ENCODE peak calls at places on chromosome 20, in six cellular contexts. C, D, O, K, E and P are unnamed samples.

GRCh38 chr20:38218566-38218885 is 42.0 kb downstream of the KIAA1755 start:
- DNase-seq in D (no peak), O (no peak), C (no peak), E (no peak), K (no peak), P (no peak)

GRCh38 chr20:61640171-61640570 is 388.1 kb downstream of the CDH4 start:
- DNase-seq in D (no peak), E (no peak), O (no peak), C (no peak), K (peak; percentile 28), P (no peak)

GRCh38 chr20:9397928-9398327 is 116.5 kb upstream of the LAMP5 start:
- DNase-seq in O (no peak), K (no peak), D (no peak), E (peak; percentile 30), C (no peak), P (no peak)

GRCh38 chr20:57881466-57882405 is 171.9 kb upstream of the PMEPA1 start:
- DNase-seq in O (no peak), K (no peak), E (no peak), C (no peak), D (peak; percentile 59), P (peak; percentile 60)

GRCh38 chr20:51447097-51447764 is 95.3 kb downstream of the NFATC2 start:
- DNase-seq in C (no peak), K (peak; percentile 40), D (no peak), E (peak; percentile 68), O (peak; percentile 38), P (peak; percentile 90)

GRCh38 chr20:32971703-32972161 is 32.5 kb downstream of the SUN5 start:
- DNase-seq in E (no peak), D (no peak), K (no peak), O (no peak), C (peak; percentile 22), P (peak; percentile 48)

GRCh38 chr20:42740191-42740870 is 449.4 kb downstream of the PTPRT start:
- DNase-seq in E (no peak), C (no peak), K (no peak), O (no peak), D (no peak), P (no peak)

GRCh38 chr20:21090112-21090737 is 15.9 kb downstream of the LINC00237 start:
- DNase-seq in E (no peak), C (no peak), K (no peak), O (no peak), D (no peak), P (no peak)

GRCh38 chr20:402898-403581 is 5.1 kb upstream of the RBCK1 start:
- DNase-seq in D (no peak), K (no peak), O (no peak), E (no peak), C (no peak), P (no peak)

GRCh38 chr20:58891076-58891685 is 38.7 kb downstream of the GNAS start:
- DNase-seq in D (peak; percentile 83), K (peak; percentile 84), O (peak; percentile 83), C (peak; percentile 72), E (peak; percentile 81), P (peak; percentile 93)

GRCh38 chr20:62898970-62899632 is 27.2 kb downstream of the DIDO1 start:
- DNase-seq in O (no peak), K (peak; percentile 35), D (no peak), E (no peak), C (no peak), P (no peak)

GRCh38 chr20:53623454-53624206 is 30.0 kb upstream of the ZNF217 start:
- DNase-seq in C (peak; percentile 22), O (peak; percentile 76), D (peak; percentile 64), E (peak; percentile 86), K (peak; percentile 80), P (no peak)

GRCh38 chr20:21557246-21557982 is 43.5 kb upstream of the NKX2-2 start:
- DNase-seq in C (peak; percentile 28), K (no peak), D (no peak), E (no peak), O (no peak), P (no peak)

GRCh38 chr20:12057778-12058177 is 140.1 kb downstream of the BTBD3 start:
- DNase-seq in D (no peak), C (no peak), E (no peak), O (no peak), K (no peak), P (no peak)
- TF ChIP-seq CTCF in D (no peak), C (no peak), E (no peak), O (no peak), K (no peak), P (no peak)

GRCh38 chr20:45305262-45305661 is 1.4 kb upstream of the RBPJL start:
- DNase-seq in O (peak; percentile 93), E (no peak), D (no peak), K (no peak), C (no peak), P (no peak)
- TF ChIP-seq CTCF in O (peak; percentile 72), E (no peak), D (no peak), K (no peak), C (no peak), P (no peak)

GRCh38 chr20:41349266-41349665 is 8.6 kb downstream of the LPIN3 start:
- DNase-seq in D (no peak), E (no peak), C (no peak), O (no peak), K (no peak), P (no peak)

GRCh38 chr20:41349943-41350342 is 9.3 kb downstream of the LPIN3 start:
- DNase-seq in D (no peak), C (no peak), E (no peak), O (no peak), K (no peak), P (no peak)

GRCh38 chr20:41353530-41353929 is 12.9 kb downstream of the LPIN3 start:
- DNase-seq in E (no peak), O (no peak), C (no peak), K (no peak), D (no peak), P (no peak)

GRCh38 chr20:41352666-41353065 is 12.0 kb downstream of the LPIN3 start:
- DNase-seq in C (no peak), D (no peak), O (no peak), E (no peak), K (no peak), P (no peak)

GRCh38 chr20:41352106-41352505 is 11.5 kb downstream of the LPIN3 start:
- DNase-seq in K (no peak), O (no peak), E (no peak), D (no peak), C (no peak), P (no peak)
- TF ChIP-seq CTCF in K (no peak), O (no peak), E (no peak), D (peak; percentile 39), C (no peak), P (no peak)

GRCh38 chr20:35884541-35884865 is 69.8 kb downstream of the SCAND1 start:
- DNase-seq in D (no peak), O (no peak), C (no peak), E (no peak), K (no peak), P (no peak)
- TF ChIP-seq CTCF in D (no peak), O (no peak), C (peak; percentile 52), E (peak; percentile 12), K (no peak), P (no peak)

DNA sequence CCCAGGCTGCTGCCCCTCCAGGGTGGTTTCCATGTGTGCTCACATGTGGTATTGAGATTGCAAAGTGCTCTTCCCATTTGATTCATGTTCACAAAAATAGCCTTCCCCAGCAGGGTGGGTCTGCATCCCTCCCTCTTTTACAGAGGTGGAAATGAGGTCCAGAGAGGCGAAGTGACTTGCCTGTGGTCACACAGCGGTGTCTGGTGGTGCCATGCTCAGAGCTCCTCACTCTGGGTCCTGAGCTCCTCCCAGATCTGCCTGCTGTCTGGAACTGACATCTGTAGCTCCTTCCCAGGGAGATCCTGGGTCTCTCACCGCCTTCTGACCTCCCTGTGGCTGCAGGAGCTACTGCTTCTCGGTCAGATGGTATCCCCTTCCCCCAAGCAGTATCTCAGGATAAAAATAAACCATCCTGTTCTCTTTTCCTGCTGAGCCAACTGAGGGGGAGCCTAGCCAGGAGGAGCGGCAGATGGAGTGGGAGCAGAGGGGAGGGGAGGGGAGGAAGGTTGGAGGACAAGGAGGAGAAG is 11.9 kb downstream of the CD40 start:
- DNase-seq in C (no peak), K (peak; percentile 13), D (no peak), O (no peak), E (no peak), P (no peak)
- TF ChIP-seq CTCF in C (no peak), K (no peak), D (no peak), O (no peak), E (no peak), P (no peak)